ENCODE peak calls at places on chromosomes 13 and 19, in six cellular contexts. Q, V, U, S, C and A are unnamed samples. For H3K4me1, the result is how much of the 10 kb centered on the place peaks cover.

GRCh38 chr13:67063036-67063435 is 167.1 kb downstream of the PCDH9 start:
- DNase-seq in Q (no peak), V (no peak), U (no peak), S (no peak), C (no peak), A (no peak)

GRCh38 chr19:46603195-46603637 is 2.1 kb downstream of the CALM3 start:
- DNase-seq in Q (no peak), V (peak), U (peak), S (peak), C (no peak), A (no peak)

GRCh38 chr19:58558623-58559274 is 338 bp upstream of the UBE2M start:
- DNase-seq in Q (peak), V (peak), U (peak), S (peak), C (peak), A (peak)

GRCh38 chr13:25923217-25924085 is 128.4 kb downstream of the SHISA2 start:
- DNase-seq in Q (no peak), V (no peak), U (no peak), S (no peak), C (no peak), A (no peak)

GRCh38 chr19:6501740-6502648 is at the start of gene TUBB4A:
- DNase-seq in Q (no peak), V (peak), U (peak), S (no peak), C (peak), A (no peak)

GRCh38 chr13:33453911-33454310 is 168.4 kb upstream of the STARD13 start:
- DNase-seq in Q (no peak), V (no peak), U (no peak), S (no peak), C (no peak), A (no peak)

GRCh38 chr19:46613525-46613924 is 11.4 kb downstream of the PTGIR start:
- DNase-seq in Q (no peak), V (no peak), U (no peak), S (no peak), C (no peak), A (peak)

GRCh38 chr13:95420501-95420900 is 119.2 kb upstream of the ABCC4 start:
- DNase-seq in Q (no peak), V (no peak), U (no peak), S (no peak), C (peak), A (no peak)

GRCh38 chr19:42601811-42602443 is 7.2 kb upstream of the CEACAM8 start:
- DNase-seq in Q (no peak), V (no peak), U (peak), S (no peak), C (peak), A (no peak)

DNA sequence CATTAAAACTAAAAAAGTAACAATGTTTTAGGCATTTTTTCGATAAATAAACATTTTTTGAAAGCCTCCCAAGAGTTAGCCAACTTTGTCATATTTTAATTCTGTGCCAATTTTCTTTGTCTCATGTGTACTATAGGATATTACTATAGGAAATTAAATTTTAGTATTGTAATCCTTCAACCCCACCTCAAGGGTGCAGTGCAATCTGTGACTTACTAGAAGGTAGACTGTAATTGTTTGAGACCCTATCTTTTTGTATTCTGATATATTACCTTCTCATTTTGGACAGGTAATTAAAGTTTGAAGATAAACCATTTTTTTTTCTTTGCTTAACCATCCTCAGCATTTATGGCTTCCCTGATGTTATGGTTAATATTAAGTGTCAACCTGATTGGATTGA is 457.8 kb downstream of the PCDH20 start:
- DNase-seq in Q (no peak), V (no peak), U (no peak), S (no peak), C (no peak), A (no peak)
- TF ChIP-seq CTCF in Q (no peak), V (no peak), U (no peak), S (no peak), C (peak), A (no peak)

GRCh38 chr19:55485439-55486011 is 537 bp downstream of the NAT14 start:
- DNase-seq in Q (no peak), V (no peak), U (peak), S (no peak), C (no peak), A (peak)
- H3K4me1 ChIP-seq in Q (under half), V (half or more), U (half or more), S (half or more), C (under half), A (half or more)

GRCh38 chr19:12913011-12913561 is 6.0 kb downstream of the SYCE2 start:
- DNase-seq in Q (peak), V (peak), U (peak), S (peak), C (peak), A (peak)
- TF ChIP-seq POLR2AphosphoS5 in Q (peak), V (peak), U (no peak), S (peak), C (peak), A (peak)

GRCh38 chr19:48332351-48332661 is 7.0 kb downstream of the EMP3 start:
- DNase-seq in Q (no peak), V (no peak), U (no peak), S (no peak), C (no peak), A (no peak)

GRCh38 chr19:48333467-48334384 is 8.4 kb downstream of the EMP3 start:
- DNase-seq in Q (peak), V (peak), U (peak), S (peak), C (peak), A (peak)

GRCh38 chr19:48329167-48329891 is 4.0 kb downstream of the EMP3 start:
- DNase-seq in Q (no peak), V (peak), U (peak), S (no peak), C (peak), A (no peak)

GRCh38 chr19:48332662-48333466 is 7.5 kb downstream of the EMP3 start:
- DNase-seq in Q (peak), V (peak), U (peak), S (peak), C (peak), A (peak)

GRCh38 chr19:48330012-48330681 is 4.8 kb downstream of the EMP3 start:
- DNase-seq in Q (peak), V (peak), U (no peak), S (peak), C (peak), A (peak)
- TF ChIP-seq CTCF in Q (no peak), V (no peak), U (no peak), S (peak), C (no peak), A (no peak)

GRCh38 chr13:97316390-97316789 is 94.3 kb downstream of the MBNL2 start:
- DNase-seq in Q (no peak), V (no peak), U (no peak), S (no peak), C (no peak), A (no peak)
- H3K4me1 ChIP-seq in Q (under half), V (under half), U (under half), S (half or more), C (under half), A (under half)